ENCODE peak calls at places on chromosomes 16 and 17, in five cellular contexts. O, U, Y, C and K are unnamed samples.

GRCh38 chr17:16381496-16381820 is 567 bp downstream of the UBB start:
- DNase-seq in O (no peak), U (no peak), Y (no peak), C (no peak), K (no peak)

GRCh38 chr16:73031155-73031866 is 16.6 kb downstream of the ZFHX3 start:
- DNase-seq in O (peak), U (peak), Y (peak), C (no peak), K (no peak)

GRCh38 chr16:19005561-19006445 is 22.1 kb downstream of the TMC7 start:
- DNase-seq in O (no peak), U (no peak), Y (no peak), C (no peak), K (no peak)

GRCh38 chr16:57391308-57391699 is 13.3 kb upstream of the CCL17 start:
- DNase-seq in O (no peak), U (no peak), Y (no peak), C (no peak), K (no peak)

GRCh38 chr16:57892041-57892440 is 78.9 kb downstream of the CNGB1 start:
- DNase-seq in O (no peak), U (no peak), Y (no peak), C (no peak), K (no peak)

GRCh38 chr16:9797306-9797705 is 384.9 kb downstream of the GRIN2A start:
- DNase-seq in O (no peak), U (no peak), Y (no peak), C (no peak), K (no peak)

GRCh38 chr16:23232806-23233205 is 50.3 kb downstream of the SCNN1G start:
- DNase-seq in O (no peak), U (no peak), Y (no peak), C (no peak), K (no peak)

GRCh38 chr16:69542974-69543373 is 22.8 kb upstream of the NFAT5 start:
- DNase-seq in O (no peak), U (no peak), Y (no peak), C (no peak), K (no peak)

GRCh38 chr16:17147942-17148341 is 322.8 kb downstream of the XYLT1 start:
- DNase-seq in O (no peak), U (no peak), Y (no peak), C (no peak), K (no peak)

GRCh38 chr16:21301168-21301894 is 23.2 kb upstream of the CRYM start:
- DNase-seq in O (peak), U (peak), Y (peak), C (no peak), K (peak)

GRCh38 chr16:4385789-4386451 is 14.3 kb downstream of the VASN start:
- DNase-seq in O (no peak), U (peak), Y (peak), C (no peak), K (no peak)

GRCh38 chr17:74126959-74127358 is 76.5 kb upstream of the RPL38 start:
- DNase-seq in O (no peak), U (no peak), Y (no peak), C (no peak), K (no peak)

GRCh38 chr16:48608452-48608851 is 1.5 kb downstream of the N4BP1 start:
- DNase-seq in O (peak), U (no peak), Y (no peak), C (peak), K (no peak)

DNA sequence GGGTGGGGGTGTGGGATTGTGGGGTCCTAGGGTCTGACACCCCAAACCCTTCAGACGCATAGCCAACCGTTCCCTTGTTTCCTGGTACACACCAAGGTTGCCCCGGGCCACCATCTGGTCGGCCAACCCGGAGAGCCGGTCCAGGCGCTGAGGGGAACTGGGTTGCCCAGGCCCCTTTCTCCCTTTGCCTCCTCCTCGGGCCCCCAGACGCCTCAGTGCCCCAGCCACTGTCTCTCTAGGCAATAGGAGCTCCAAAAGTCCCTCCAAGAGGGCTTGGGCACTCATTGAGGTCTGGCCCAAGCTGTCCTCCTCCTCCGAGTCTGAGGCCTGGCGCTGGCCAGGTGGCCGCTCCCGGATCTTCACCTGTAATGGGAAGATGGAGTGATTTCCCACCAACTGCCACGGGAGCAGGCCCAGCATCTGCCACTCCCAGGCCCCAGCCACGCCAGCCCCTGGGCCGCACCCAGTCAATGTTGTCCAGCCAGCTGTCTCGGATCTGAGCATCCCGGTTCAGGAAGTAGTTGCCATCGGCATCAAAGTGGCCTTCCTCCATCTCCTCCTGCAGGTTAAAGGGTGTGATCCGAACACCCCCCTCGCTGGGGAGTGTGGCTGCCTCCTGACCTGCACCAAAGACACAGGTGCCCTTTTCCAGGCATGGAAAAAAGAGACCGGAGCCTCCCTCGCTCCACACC is 1.5 kb downstream of the CD2BP2 start:
- DNase-seq in O (no peak), U (no peak), Y (peak), C (no peak), K (no peak)
- H3K4me3 ChIP-seq in O (no peak), U (peak), Y (peak), C (no peak), K (no peak)

GRCh38 chr17:64706224-64707076 is 44.3 kb upstream of the SMURF2 start:
- DNase-seq in O (peak), U (no peak), Y (no peak), C (no peak), K (no peak)

GRCh38 chr17:64707077-64707591 is 45.0 kb upstream of the SMURF2 start:
- DNase-seq in O (peak), U (peak), Y (peak), C (no peak), K (peak)

GRCh38 chr17:64709481-64709880 is 47.4 kb upstream of the SMURF2 start:
- DNase-seq in O (no peak), U (no peak), Y (no peak), C (no peak), K (no peak)
- H3K4me3 ChIP-seq in O (no peak), U (no peak), Y (no peak), C (no peak), K (no peak)

GRCh38 chr17:82228842-82229685 is at the start of gene SLC16A3:
- DNase-seq in O (peak), U (peak), Y (peak), C (peak), K (no peak)
- H3K4me3 ChIP-seq in O (peak), U (peak), Y (peak), C (peak), K (no peak)

DNA sequence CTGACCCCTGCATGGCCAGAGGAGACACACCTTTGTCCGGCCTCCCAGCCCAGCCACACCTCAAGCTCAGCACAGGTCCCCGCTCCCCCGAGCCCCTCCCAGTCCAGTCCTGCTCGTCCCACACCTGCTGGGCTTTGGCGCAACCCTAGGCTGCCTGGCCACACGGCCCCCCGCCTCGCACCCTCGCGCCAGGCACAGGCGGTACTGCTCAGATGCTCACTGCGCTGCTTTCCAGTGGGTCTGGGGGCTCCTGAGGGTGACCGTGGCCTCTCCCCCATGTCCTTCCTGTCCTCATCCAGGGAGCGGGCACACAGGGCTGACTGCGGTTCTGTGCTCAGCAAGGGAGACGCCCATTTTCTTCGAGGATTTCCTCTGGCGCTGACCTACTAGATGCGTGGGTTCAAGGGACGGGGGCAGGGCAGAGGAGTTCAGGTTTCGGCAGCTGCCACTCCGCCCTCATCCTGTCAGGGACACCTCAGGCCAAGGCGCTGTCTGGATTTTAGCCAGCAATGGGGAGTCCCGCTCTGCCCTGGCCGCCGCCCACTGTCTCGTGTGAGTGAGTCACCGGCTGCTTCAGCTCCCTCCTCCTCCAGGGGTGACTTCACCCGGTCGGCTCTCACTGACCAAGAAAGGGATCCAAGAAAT is 118.0 kb upstream of the ZNF469 start:
- DNase-seq in O (peak), U (peak), Y (peak), C (peak), K (peak)
- H3K4me3 ChIP-seq in O (no peak), U (no peak), Y (peak), C (no peak), K (no peak)

DNA sequence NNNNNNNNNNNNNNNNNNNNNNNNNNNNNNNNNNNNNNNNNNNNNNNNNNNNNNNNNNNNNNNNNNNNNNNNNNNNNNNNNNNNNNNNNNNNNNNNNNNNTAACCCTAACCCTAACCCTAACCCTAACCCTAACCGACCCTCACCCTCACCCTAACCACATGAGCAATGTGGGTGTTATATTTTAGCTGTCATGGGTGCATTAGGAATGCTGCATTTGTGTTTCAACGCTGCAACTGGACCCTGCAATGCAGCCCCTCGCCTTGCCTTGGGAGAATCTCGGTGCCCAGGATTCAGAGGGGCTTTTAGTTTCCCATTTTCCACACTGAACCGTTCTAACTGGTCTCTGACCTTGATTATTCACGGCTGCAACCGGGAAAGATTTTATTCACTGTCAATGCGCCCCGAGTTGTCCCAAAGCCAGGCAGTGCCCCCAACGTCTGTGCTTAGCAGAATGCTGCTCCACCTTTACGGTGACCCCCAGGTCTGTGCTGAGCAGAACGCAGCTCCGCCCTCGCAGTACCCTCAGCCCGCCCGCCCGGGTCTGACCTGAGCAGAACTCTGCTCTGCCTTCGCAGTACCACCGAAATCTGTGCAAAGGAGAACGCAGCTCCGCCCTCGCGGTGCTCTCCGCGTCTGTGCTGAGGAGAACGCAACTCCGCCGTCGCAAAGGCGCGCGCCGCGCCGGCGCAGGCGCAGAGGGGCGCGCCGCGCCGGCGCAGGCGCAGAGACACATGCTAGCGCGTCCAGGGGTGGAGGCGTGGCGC is 43.3 kb downstream of the POLR3K start:
- DNase-seq in O (no peak), U (no peak), Y (no peak), C (no peak), K (peak)
- H3K4me3 ChIP-seq in O (no peak), U (no peak), Y (no peak), C (no peak), K (no peak)

DNA sequence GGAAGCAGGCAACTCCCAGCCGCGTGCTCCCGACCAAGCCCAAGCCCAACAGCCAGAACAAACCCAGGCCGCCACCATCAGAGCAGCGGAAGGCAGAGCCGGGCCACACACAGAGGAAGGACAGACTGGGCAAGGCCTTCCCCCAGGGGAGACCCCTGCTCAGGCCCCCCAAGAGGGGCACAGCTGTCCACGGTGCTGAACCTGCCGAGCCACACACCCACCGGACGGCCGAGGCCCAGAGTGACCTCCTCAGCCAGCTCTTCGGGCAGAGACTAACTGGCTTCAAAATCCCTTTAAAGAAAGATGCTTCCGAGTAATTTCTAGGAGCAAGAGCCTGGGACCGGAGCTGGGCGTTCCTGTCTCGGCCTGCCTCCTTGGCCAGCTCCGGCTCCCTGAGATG is 14.1 kb upstream of the ZFPM1 start:
- DNase-seq in O (no peak), U (no peak), Y (no peak), C (no peak), K (no peak)
- H3K4me3 ChIP-seq in O (no peak), U (no peak), Y (no peak), C (no peak), K (no peak)

GRCh38 chr17:1201132-1201702 is 21.4 kb upstream of the ABR start:
- DNase-seq in O (no peak), U (no peak), Y (no peak), C (peak), K (no peak)

GRCh38 chr17:1206016-1206787 is 26.4 kb upstream of the ABR start:
- DNase-seq in O (no peak), U (no peak), Y (no peak), C (no peak), K (no peak)

GRCh38 chr17:1203967-1204291 is 24.1 kb upstream of the ABR start:
- DNase-seq in O (no peak), U (no peak), Y (no peak), C (no peak), K (no peak)

GRCh38 chr17:1200440-1200839 is 20.7 kb upstream of the ABR start:
- DNase-seq in O (no peak), U (no peak), Y (no peak), C (no peak), K (no peak)

DNA sequence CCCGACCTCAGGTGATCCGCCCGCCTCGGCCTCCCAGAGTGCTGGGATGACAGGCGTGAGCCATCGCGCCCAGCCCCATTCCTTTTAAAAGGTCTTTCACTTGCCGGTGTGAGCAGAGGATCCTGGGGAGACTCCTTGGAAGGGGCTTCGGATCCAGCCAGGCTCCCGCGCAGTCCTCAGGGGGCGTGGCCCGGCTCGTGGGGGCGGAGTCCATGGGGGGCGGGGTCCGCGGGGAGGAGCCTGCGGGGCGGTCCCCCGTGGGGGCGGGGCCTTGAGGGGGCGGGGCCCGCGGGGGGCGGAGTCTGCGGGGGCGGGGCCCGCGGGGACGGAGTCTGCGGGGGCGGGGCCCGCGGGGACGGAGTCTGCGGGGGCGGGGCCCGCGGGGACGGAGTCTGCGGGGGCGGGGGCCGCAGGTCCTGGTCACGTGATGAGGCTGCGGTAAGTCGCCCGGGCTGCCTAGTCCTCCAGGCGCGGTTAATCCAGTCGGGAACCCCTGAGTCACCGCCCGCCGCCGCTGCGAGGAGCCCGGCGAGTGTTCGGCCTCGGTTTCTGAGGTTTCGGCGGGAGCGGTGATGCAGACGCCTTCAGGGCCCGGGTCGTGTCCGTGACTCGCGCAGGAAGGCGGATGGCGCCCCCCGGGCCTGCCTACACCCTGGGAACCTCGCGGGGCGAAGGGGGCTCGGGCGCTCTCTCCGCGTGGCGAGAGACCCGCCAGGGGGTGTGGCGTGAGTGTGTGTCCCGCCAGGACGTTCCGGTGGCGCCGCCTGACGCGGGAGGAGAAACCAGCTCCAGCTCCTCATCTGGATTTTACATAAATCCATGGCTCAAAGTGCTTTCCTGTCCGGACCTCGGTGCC is 23.6 kb upstream of the ABR start:
- DNase-seq in O (peak), U (peak), Y (peak), C (peak), K (peak)
- H3K4me3 ChIP-seq in O (peak), U (peak), Y (peak), C (peak), K (no peak)

DNA sequence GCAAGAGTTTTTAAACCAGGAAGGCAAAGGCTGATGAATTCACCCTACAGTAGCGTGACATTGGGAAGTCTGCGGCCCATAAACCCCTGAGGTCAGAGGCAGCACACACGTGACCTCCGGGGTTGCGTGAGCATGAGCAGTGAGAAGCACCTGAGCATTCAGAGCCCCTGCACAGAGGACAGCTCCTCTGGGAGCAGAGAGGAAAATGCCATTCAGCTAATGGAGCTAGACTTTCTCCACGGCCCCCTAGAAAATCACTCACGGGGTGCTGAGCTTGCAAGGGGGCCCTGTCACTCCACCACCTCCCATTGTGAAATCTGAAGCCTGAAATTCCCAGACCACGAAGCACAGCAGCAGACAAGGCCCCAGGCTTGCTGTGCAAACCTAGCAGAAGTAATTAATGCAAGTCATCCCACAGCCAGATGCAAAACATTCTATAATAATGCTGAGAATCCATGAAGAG is 114.9 kb upstream of the RCVRN start:
- DNase-seq in O (no peak), U (no peak), Y (peak), C (no peak), K (peak)
- H3K4me3 ChIP-seq in O (no peak), U (no peak), Y (no peak), C (no peak), K (no peak)